ENCODE peak calls at places on chromosomes 11 and 22, in four cellular contexts. One of them, this sample, is unnamed.

GRCh38 chr11:94897330-94897768 is 76.0 kb downstream of the CWC15 start:
- DNase-seq in astrocyte of the spinal cord: peak
- DNase-seq in IMR-90: peak
- DNase-seq in epithelial cell of esophagus: peak
- DNase-seq in this sample: peak

GRCh38 chr11:47241740-47242400 is 6.7 kb downstream of the ACP2 start:
- DNase-seq in IMR-90: peak
- DNase-seq in astrocyte of the spinal cord: no peak
- DNase-seq in epithelial cell of esophagus: peak
- DNase-seq in this sample: no peak

GRCh38 chr11:45252134-45252856 is 33.8 kb downstream of the SYT13 start:
- DNase-seq in IMR-90: peak
- DNase-seq in epithelial cell of esophagus: peak
- DNase-seq in astrocyte of the spinal cord: peak
- DNase-seq in this sample: peak

GRCh38 chr11:119403021-119403420 is 20.0 kb downstream of the THY1 start:
- DNase-seq in epithelial cell of esophagus: no peak
- DNase-seq in IMR-90: peak
- DNase-seq in astrocyte of the spinal cord: no peak
- DNase-seq in this sample: no peak

GRCh38 chr11:59195596-59195995 is 17.1 kb downstream of the MPEG1 start:
- DNase-seq in epithelial cell of esophagus: no peak
- DNase-seq in astrocyte of the spinal cord: no peak
- DNase-seq in IMR-90: no peak
- DNase-seq in this sample: no peak

GRCh38 chr11:45270946-45271345 is 15.2 kb downstream of the SYT13 start:
- DNase-seq in epithelial cell of esophagus: no peak
- DNase-seq in astrocyte of the spinal cord: no peak
- DNase-seq in IMR-90: no peak
- DNase-seq in this sample: no peak

GRCh38 chr11:129950319-129951034 is 52.2 kb downstream of the PRDM10 start:
- DNase-seq in epithelial cell of esophagus: no peak
- DNase-seq in IMR-90: peak
- DNase-seq in astrocyte of the spinal cord: peak
- DNase-seq in this sample: peak

GRCh38 chr11:48169259-48169658 is 47.4 kb upstream of the OR4B1 start:
- DNase-seq in epithelial cell of esophagus: no peak
- DNase-seq in astrocyte of the spinal cord: no peak
- DNase-seq in IMR-90: no peak
- DNase-seq in this sample: no peak

GRCh38 chr11:57001674-57002401 is 13.1 kb downstream of the OR5AK2 start:
- DNase-seq in epithelial cell of esophagus: peak
- DNase-seq in astrocyte of the spinal cord: no peak
- DNase-seq in IMR-90: peak
- DNase-seq in this sample: no peak

GRCh38 chr11:129146196-129146595 is 45.9 kb downstream of the ARHGAP32 start:
- DNase-seq in epithelial cell of esophagus: peak
- DNase-seq in IMR-90: peak
- DNase-seq in astrocyte of the spinal cord: peak
- DNase-seq in this sample: no peak

GRCh38 chr11:72041364-72042058 is 38.8 kb downstream of the NUMA1 start:
- DNase-seq in epithelial cell of esophagus: peak
- DNase-seq in IMR-90: peak
- DNase-seq in astrocyte of the spinal cord: peak
- DNase-seq in this sample: peak

GRCh38 chr11:7898666-7899283 is 32.3 kb downstream of the OR10A6 start:
- DNase-seq in astrocyte of the spinal cord: no peak
- DNase-seq in IMR-90: no peak
- DNase-seq in epithelial cell of esophagus: no peak
- DNase-seq in this sample: no peak

GRCh38 chr22:37627545-37627944 is 11.9 kb upstream of the SH3BP1 start:
- DNase-seq in astrocyte of the spinal cord: no peak
- DNase-seq in IMR-90: no peak
- DNase-seq in epithelial cell of esophagus: no peak
- DNase-seq in this sample: no peak

GRCh38 chr11:117815262-117815803 is 9.2 kb downstream of the FXYD2 start:
- DNase-seq in astrocyte of the spinal cord: no peak
- DNase-seq in epithelial cell of esophagus: no peak
- DNase-seq in IMR-90: no peak
- DNase-seq in this sample: peak

GRCh38 chr11:124640660-124641059 is 18.0 kb downstream of the TBRG1 start:
- DNase-seq in astrocyte of the spinal cord: no peak
- DNase-seq in IMR-90: no peak
- DNase-seq in epithelial cell of esophagus: peak
- DNase-seq in this sample: no peak

GRCh38 chr11:78030429-78031325 is 7.6 kb upstream of the KCTD14 start:
- DNase-seq in IMR-90: peak
- DNase-seq in epithelial cell of esophagus: peak
- DNase-seq in astrocyte of the spinal cord: peak
- DNase-seq in this sample: peak

GRCh38 chr11:44923080-44923479 is 27.6 kb downstream of the TP53I11 start:
- DNase-seq in astrocyte of the spinal cord: no peak
- DNase-seq in epithelial cell of esophagus: peak
- DNase-seq in IMR-90: no peak
- DNase-seq in this sample: no peak

GRCh38 chr22:38751422-38752346 is 4.1 kb downstream of the SUN2 start:
- DNase-seq in astrocyte of the spinal cord: peak
- DNase-seq in epithelial cell of esophagus: peak
- DNase-seq in IMR-90: no peak
- DNase-seq in this sample: no peak

GRCh38 chr11:129280027-129280811 is 88.1 kb upstream of the ARHGAP32 start:
- DNase-seq in epithelial cell of esophagus: peak
- DNase-seq in astrocyte of the spinal cord: peak
- DNase-seq in IMR-90: peak
- DNase-seq in this sample: peak

GRCh38 chr22:50303848-50304527 is 3.5 kb downstream of the PLXNB2 start:
- DNase-seq in IMR-90: no peak
- DNase-seq in epithelial cell of esophagus: peak
- DNase-seq in astrocyte of the spinal cord: no peak
- DNase-seq in this sample: peak

GRCh38 chr11:63915961-63916836 is 765 bp downstream of the RCOR2 start:
- DNase-seq in astrocyte of the spinal cord: no peak
- DNase-seq in IMR-90: no peak
- DNase-seq in epithelial cell of esophagus: no peak
- DNase-seq in this sample: no peak

GRCh38 chr22:24410110-24410856 is 17.1 kb upstream of the ADORA2A start:
- DNase-seq in epithelial cell of esophagus: no peak
- DNase-seq in IMR-90: peak
- DNase-seq in astrocyte of the spinal cord: peak
- DNase-seq in this sample: peak

GRCh38 chr22:38696606-38697005 is 4.1 kb downstream of the JOSD1 start:
- DNase-seq in astrocyte of the spinal cord: peak
- DNase-seq in IMR-90: peak
- DNase-seq in epithelial cell of esophagus: peak
- DNase-seq in this sample: no peak

GRCh38 chr11:62217191-62217748 is 8.8 kb downstream of the SCGB2A1 start:
- DNase-seq in astrocyte of the spinal cord: peak
- DNase-seq in IMR-90: no peak
- DNase-seq in epithelial cell of esophagus: peak
- DNase-seq in this sample: no peak

GRCh38 chr11:43947003-43947500 is 4.6 kb downstream of the C11orf96 start:
- DNase-seq in astrocyte of the spinal cord: no peak
- DNase-seq in IMR-90: peak
- DNase-seq in epithelial cell of esophagus: peak
- DNase-seq in this sample: no peak

GRCh38 chr11:70483077-70483861 is 84.9 kb downstream of the CTTN start:
- DNase-seq in IMR-90: peak
- DNase-seq in astrocyte of the spinal cord: peak
- DNase-seq in epithelial cell of esophagus: peak
- DNase-seq in this sample: peak

GRCh38 chr11:72668645-72669347 is 5.4 kb downstream of the PDE2A start:
- DNase-seq in epithelial cell of esophagus: no peak
- DNase-seq in astrocyte of the spinal cord: no peak
- DNase-seq in IMR-90: no peak
- DNase-seq in this sample: no peak

GRCh38 chr11:86292912-86293606 is 9.0 kb upstream of the HIKESHI start:
- DNase-seq in IMR-90: no peak
- DNase-seq in astrocyte of the spinal cord: no peak
- DNase-seq in epithelial cell of esophagus: no peak
- DNase-seq in this sample: no peak

GRCh38 chr11:74956387-74956786 is 7.3 kb downstream of the SPCS2 start:
- DNase-seq in astrocyte of the spinal cord: no peak
- DNase-seq in IMR-90: no peak
- DNase-seq in epithelial cell of esophagus: no peak
- DNase-seq in this sample: no peak

GRCh38 chr11:96234866-96235441 is 108.0 kb downstream of the MAML2 start:
- DNase-seq in astrocyte of the spinal cord: no peak
- DNase-seq in IMR-90: no peak
- DNase-seq in epithelial cell of esophagus: no peak
- DNase-seq in this sample: no peak

GRCh38 chr22:50423956-50424355 is 50.9 kb downstream of the SBF1 start:
- DNase-seq in IMR-90: no peak
- DNase-seq in epithelial cell of esophagus: no peak
- DNase-seq in astrocyte of the spinal cord: no peak
- DNase-seq in this sample: no peak

GRCh38 chr11:19316434-19316833 is 75.7 kb upstream of the E2F8 start:
- DNase-seq in astrocyte of the spinal cord: no peak
- DNase-seq in IMR-90: no peak
- DNase-seq in epithelial cell of esophagus: no peak
- DNase-seq in this sample: peak

GRCh38 chr22:44023404-44024287 is 456 bp upstream of the PARVB start:
- DNase-seq in astrocyte of the spinal cord: peak
- DNase-seq in IMR-90: peak
- DNase-seq in epithelial cell of esophagus: peak
- DNase-seq in this sample: peak

GRCh38 chr11:4044971-4045646 is 49.5 kb upstream of the RRM1 start:
- DNase-seq in IMR-90: no peak
- DNase-seq in epithelial cell of esophagus: peak
- DNase-seq in astrocyte of the spinal cord: no peak
- DNase-seq in this sample: no peak

GRCh38 chr22:26461188-26461810 is 22.3 kb downstream of the HPS4 start:
- DNase-seq in astrocyte of the spinal cord: no peak
- DNase-seq in epithelial cell of esophagus: peak
- DNase-seq in IMR-90: peak
- DNase-seq in this sample: peak

GRCh38 chr11:26231252-26231661 is 100.7 kb upstream of the ANO3 start:
- DNase-seq in epithelial cell of esophagus: peak
- DNase-seq in IMR-90: peak
- DNase-seq in astrocyte of the spinal cord: peak
- DNase-seq in this sample: no peak

GRCh38 chr22:41857160-41857859 is 24.4 kb downstream of the SREBF2 start:
- DNase-seq in IMR-90: peak
- DNase-seq in astrocyte of the spinal cord: peak
- DNase-seq in epithelial cell of esophagus: peak
- DNase-seq in this sample: peak

GRCh38 chr22:21694394-21694793 is 28.6 kb downstream of the PPIL2 start:
- DNase-seq in IMR-90: no peak
- DNase-seq in epithelial cell of esophagus: no peak
- DNase-seq in astrocyte of the spinal cord: no peak
- DNase-seq in this sample: no peak
- TF ChIP-seq CTCF in IMR-90: no peak
- TF ChIP-seq CTCF in epithelial cell of esophagus: no peak
- TF ChIP-seq CTCF in astrocyte of the spinal cord: no peak
- TF ChIP-seq CTCF in this sample: no peak

DNA sequence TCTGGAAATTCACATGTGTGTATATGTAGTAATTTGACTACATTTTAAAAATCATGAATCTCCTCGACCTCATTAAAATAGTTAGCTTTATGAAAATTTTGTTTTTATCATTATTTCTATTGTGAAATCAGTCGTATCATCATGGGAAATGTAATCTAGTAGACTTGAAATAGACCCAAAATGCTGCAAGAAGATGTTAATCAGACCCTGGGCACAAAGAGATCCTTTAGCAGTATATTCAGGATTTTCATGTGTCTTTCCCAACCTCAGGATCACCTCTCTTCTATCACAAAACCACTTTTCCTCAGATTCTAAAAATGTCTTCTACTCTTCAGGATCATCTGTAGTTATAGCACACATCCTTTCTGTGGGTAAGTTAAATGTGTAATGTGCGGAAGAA is 74.9 kb upstream of the ADSL start:
- DNase-seq in astrocyte of the spinal cord: no peak
- DNase-seq in epithelial cell of esophagus: no peak
- DNase-seq in IMR-90: no peak
- DNase-seq in this sample: no peak
- TF ChIP-seq CTCF in astrocyte of the spinal cord: no peak
- TF ChIP-seq CTCF in epithelial cell of esophagus: no peak
- TF ChIP-seq CTCF in IMR-90: no peak
- TF ChIP-seq CTCF in this sample: no peak

GRCh38 chr22:20157416-20158183 is 6.7 kb upstream of the CCDC188 start:
- DNase-seq in IMR-90: no peak
- DNase-seq in astrocyte of the spinal cord: no peak
- DNase-seq in epithelial cell of esophagus: no peak
- DNase-seq in this sample: no peak
- TF ChIP-seq CTCF in IMR-90: no peak
- TF ChIP-seq CTCF in astrocyte of the spinal cord: no peak
- TF ChIP-seq CTCF in epithelial cell of esophagus: no peak
- TF ChIP-seq CTCF in this sample: no peak

GRCh38 chr11:12056112-12056511 is 47.7 kb upstream of the DKK3 start:
- DNase-seq in IMR-90: no peak
- DNase-seq in epithelial cell of esophagus: no peak
- DNase-seq in astrocyte of the spinal cord: no peak
- DNase-seq in this sample: no peak
- TF ChIP-seq CTCF in IMR-90: peak
- TF ChIP-seq CTCF in epithelial cell of esophagus: no peak
- TF ChIP-seq CTCF in astrocyte of the spinal cord: no peak
- TF ChIP-seq CTCF in this sample: no peak

GRCh38 chr22:28802595-28803087 is 2.3 kb upstream of the XBP1 start:
- DNase-seq in astrocyte of the spinal cord: no peak
- DNase-seq in epithelial cell of esophagus: no peak
- DNase-seq in IMR-90: no peak
- DNase-seq in this sample: no peak
- TF ChIP-seq CTCF in astrocyte of the spinal cord: no peak
- TF ChIP-seq CTCF in epithelial cell of esophagus: no peak
- TF ChIP-seq CTCF in IMR-90: no peak
- TF ChIP-seq CTCF in this sample: no peak

GRCh38 chr11:1293619-1294015 is 15.8 kb downstream of the TOLLIP start:
- DNase-seq in IMR-90: no peak
- DNase-seq in astrocyte of the spinal cord: no peak
- DNase-seq in epithelial cell of esophagus: no peak
- DNase-seq in this sample: no peak
- TF ChIP-seq CTCF in IMR-90: peak
- TF ChIP-seq CTCF in astrocyte of the spinal cord: peak
- TF ChIP-seq CTCF in epithelial cell of esophagus: peak
- TF ChIP-seq CTCF in this sample: no peak

DNA sequence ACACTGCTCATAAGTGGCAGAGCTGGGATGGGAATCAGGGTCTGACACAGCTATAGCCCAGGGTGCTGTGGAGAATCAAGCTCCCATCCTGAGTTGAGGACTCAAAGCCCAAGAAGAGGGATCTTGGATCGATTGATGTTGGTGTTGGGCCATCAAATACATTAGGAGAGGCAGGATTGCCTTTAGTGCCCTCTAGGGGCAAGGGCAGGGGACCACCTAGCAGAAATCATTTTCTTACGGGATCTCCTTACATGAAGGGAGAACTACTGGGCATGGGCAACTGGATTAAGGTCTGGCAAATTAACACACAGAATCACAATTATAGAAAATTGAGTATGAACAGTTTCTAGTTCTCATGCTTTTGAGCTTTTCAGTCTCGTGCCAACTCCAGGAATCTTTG is 24.9 kb upstream of the EMSY start:
- DNase-seq in epithelial cell of esophagus: peak
- DNase-seq in IMR-90: no peak
- DNase-seq in astrocyte of the spinal cord: no peak
- DNase-seq in this sample: no peak
- TF ChIP-seq CTCF in epithelial cell of esophagus: peak
- TF ChIP-seq CTCF in IMR-90: peak
- TF ChIP-seq CTCF in astrocyte of the spinal cord: peak
- TF ChIP-seq CTCF in this sample: no peak

GRCh38 chr11:1807628-1807995 is 27.2 kb upstream of the SYT8 start:
- DNase-seq in IMR-90: no peak
- DNase-seq in astrocyte of the spinal cord: no peak
- DNase-seq in epithelial cell of esophagus: no peak
- DNase-seq in this sample: no peak
- TF ChIP-seq CTCF in IMR-90: no peak
- TF ChIP-seq CTCF in astrocyte of the spinal cord: no peak
- TF ChIP-seq CTCF in epithelial cell of esophagus: no peak
- TF ChIP-seq CTCF in this sample: no peak

This sample was measured in adrenal gland.